ENCODE peak calls at places on chromosome 22, in four cellular contexts. One of them, this sample, is unnamed.

GRCh38 chr22:47567126-47567730 is 804.8 kb downstream of the TBC1D22A start:
- ATAC-seq in T-cell: no peak
- ATAC-seq in foreskin keratinocyte: no peak
- ATAC-seq in right lobe of liver: no peak
- ATAC-seq in this sample: no peak

GRCh38 chr22:25489947-25490346 is 74.5 kb upstream of the GRK3 start:
- ATAC-seq in foreskin keratinocyte: no peak
- ATAC-seq in T-cell: no peak
- ATAC-seq in right lobe of liver: no peak
- ATAC-seq in this sample: no peak

GRCh38 chr22:28931844-28932561 is 48.6 kb downstream of the ZNRF3 start:
- ATAC-seq in T-cell: no peak
- ATAC-seq in right lobe of liver: peak
- ATAC-seq in foreskin keratinocyte: no peak
- ATAC-seq in this sample: no peak

GRCh38 chr22:16955678-16956210 is 52.3 kb downstream of the GAB4 start:
- ATAC-seq in foreskin keratinocyte: no peak
- ATAC-seq in right lobe of liver: no peak
- ATAC-seq in T-cell: no peak
- ATAC-seq in this sample: no peak

GRCh38 chr22:44207173-44207980 is 26.7 kb downstream of the PARVG start:
- ATAC-seq in T-cell: no peak
- ATAC-seq in right lobe of liver: no peak
- ATAC-seq in foreskin keratinocyte: no peak
- ATAC-seq in this sample: no peak

GRCh38 chr22:27175444-27175843 is 518.1 kb downstream of the MIAT start:
- ATAC-seq in T-cell: no peak
- ATAC-seq in right lobe of liver: no peak
- ATAC-seq in foreskin keratinocyte: no peak
- ATAC-seq in this sample: no peak

GRCh38 chr22:19620742-19621371 is 93.4 kb upstream of the SEPTIN5 start:
- ATAC-seq in T-cell: no peak
- ATAC-seq in foreskin keratinocyte: no peak
- ATAC-seq in right lobe of liver: no peak
- ATAC-seq in this sample: peak

GRCh38 chr22:29755889-29756288 is 10.9 kb downstream of the ZMAT5 start:
- ATAC-seq in T-cell: no peak
- ATAC-seq in right lobe of liver: no peak
- ATAC-seq in foreskin keratinocyte: no peak
- ATAC-seq in this sample: no peak

GRCh38 chr22:39462443-39463147 is 5.8 kb downstream of the MGAT3 start:
- ATAC-seq in T-cell: no peak
- ATAC-seq in right lobe of liver: peak
- ATAC-seq in foreskin keratinocyte: no peak
- ATAC-seq in this sample: peak

GRCh38 chr22:36887164-36887563 is 26.3 kb upstream of the CSF2RB start:
- ATAC-seq in foreskin keratinocyte: no peak
- ATAC-seq in T-cell: peak
- ATAC-seq in right lobe of liver: no peak
- ATAC-seq in this sample: no peak

GRCh38 chr22:19974233-19974861 is 32.7 kb upstream of the TXNRD2 start:
- ATAC-seq in T-cell: peak
- ATAC-seq in right lobe of liver: no peak
- ATAC-seq in foreskin keratinocyte: peak
- ATAC-seq in this sample: peak

GRCh38 chr22:32801001-32801435 is 487 bp upstream of the TIMP3 start:
- ATAC-seq in right lobe of liver: peak
- ATAC-seq in foreskin keratinocyte: no peak
- ATAC-seq in T-cell: no peak
- ATAC-seq in this sample: peak

GRCh38 chr22:35384567-35384966 is 3.7 kb downstream of the HMOX1 start:
- ATAC-seq in foreskin keratinocyte: no peak
- ATAC-seq in right lobe of liver: peak
- ATAC-seq in T-cell: no peak
- ATAC-seq in this sample: no peak

GRCh38 chr22:22840778-22841177 is 46.8 kb upstream of the IGLL5 start:
- ATAC-seq in T-cell: no peak
- ATAC-seq in foreskin keratinocyte: no peak
- ATAC-seq in right lobe of liver: no peak
- ATAC-seq in this sample: no peak

GRCh38 chr22:35353318-35353717 is 27.6 kb upstream of the HMOX1 start:
- ATAC-seq in foreskin keratinocyte: no peak
- ATAC-seq in right lobe of liver: no peak
- ATAC-seq in T-cell: no peak
- ATAC-seq in this sample: no peak

GRCh38 chr22:23098718-23099524 is 28.6 kb downstream of the GNAZ start:
- ATAC-seq in foreskin keratinocyte: no peak
- ATAC-seq in T-cell: no peak
- ATAC-seq in right lobe of liver: no peak
- ATAC-seq in this sample: peak

GRCh38 chr22:30940655-30941362 is 27.8 kb downstream of the MORC2 start:
- ATAC-seq in foreskin keratinocyte: no peak
- ATAC-seq in T-cell: peak
- ATAC-seq in right lobe of liver: no peak
- ATAC-seq in this sample: no peak

GRCh38 chr22:36077261-36077660 is 48.6 kb upstream of the RBFOX2 start:
- ATAC-seq in T-cell: no peak
- ATAC-seq in right lobe of liver: peak
- ATAC-seq in foreskin keratinocyte: no peak
- ATAC-seq in this sample: peak

GRCh38 chr22:20429254-20430100 is 8.1 kb downstream of the SCARF2 start:
- ATAC-seq in T-cell: peak
- ATAC-seq in right lobe of liver: peak
- ATAC-seq in foreskin keratinocyte: peak
- ATAC-seq in this sample: no peak

GRCh38 chr22:41578114-41578513 is 11.5 kb downstream of the PMM1 start:
- ATAC-seq in foreskin keratinocyte: no peak
- ATAC-seq in T-cell: no peak
- ATAC-seq in right lobe of liver: no peak
- ATAC-seq in this sample: no peak

GRCh38 chr22:32480238-32480637 is 5.6 kb downstream of the FBXO7 start:
- ATAC-seq in right lobe of liver: no peak
- ATAC-seq in foreskin keratinocyte: no peak
- ATAC-seq in T-cell: no peak
- ATAC-seq in this sample: no peak

GRCh38 chr22:27892811-27893210 is 26.2 kb downstream of the PITPNB start:
- ATAC-seq in foreskin keratinocyte: no peak
- ATAC-seq in T-cell: no peak
- ATAC-seq in right lobe of liver: peak
- ATAC-seq in this sample: peak

GRCh38 chr22:31461699-31462098 is 27.9 kb downstream of the EIF4ENIF1 start:
- ATAC-seq in T-cell: no peak
- ATAC-seq in foreskin keratinocyte: no peak
- ATAC-seq in right lobe of liver: no peak
- ATAC-seq in this sample: no peak

GRCh38 chr22:41267958-41268357 is 18.0 kb downstream of the RANGAP1 start:
- ATAC-seq in foreskin keratinocyte: no peak
- ATAC-seq in T-cell: no peak
- ATAC-seq in right lobe of liver: no peak
- ATAC-seq in this sample: no peak

GRCh38 chr22:50278461-50278860 is 8.3 kb upstream of the MAPK11 start:
- ATAC-seq in right lobe of liver: no peak
- ATAC-seq in foreskin keratinocyte: no peak
- ATAC-seq in T-cell: no peak
- ATAC-seq in this sample: no peak

GRCh38 chr22:48268771-48269552 is 1506.5 kb downstream of the TBC1D22A start:
- ATAC-seq in T-cell: no peak
- ATAC-seq in foreskin keratinocyte: no peak
- ATAC-seq in right lobe of liver: no peak
- ATAC-seq in this sample: no peak

GRCh38 chr22:23997092-23997491 is 8.2 kb downstream of the GSTT4 start:
- ATAC-seq in T-cell: no peak
- ATAC-seq in foreskin keratinocyte: no peak
- ATAC-seq in right lobe of liver: peak
- ATAC-seq in this sample: no peak

GRCh38 chr22:41883400-41883799 is 31.5 kb downstream of the SHISA8 start:
- ATAC-seq in right lobe of liver: no peak
- ATAC-seq in foreskin keratinocyte: no peak
- ATAC-seq in T-cell: no peak
- ATAC-seq in this sample: no peak

GRCh38 chr22:50169181-50169759 is 1.3 kb upstream of the PANX2 start:
- ATAC-seq in right lobe of liver: no peak
- ATAC-seq in foreskin keratinocyte: no peak
- ATAC-seq in T-cell: no peak
- ATAC-seq in this sample: no peak

GRCh38 chr22:48068323-48068722 is 1305.9 kb downstream of the TBC1D22A start:
- ATAC-seq in T-cell: no peak
- ATAC-seq in foreskin keratinocyte: no peak
- ATAC-seq in right lobe of liver: no peak
- ATAC-seq in this sample: no peak

GRCh38 chr22:39567135-39567946 is 3.2 kb upstream of the CACNA1I start:
- ATAC-seq in foreskin keratinocyte: peak
- ATAC-seq in right lobe of liver: no peak
- ATAC-seq in T-cell: peak
- ATAC-seq in this sample: no peak